ENCODE peak calls at places on chromosomes 6 and 20, in four cellular contexts. I is kidney epithelial cell, Z is left lung, O is K562. W is an unnamed sample.

GRCh38 chr6:66478705-66479104 is 771.7 kb upstream of the EYS start:
- DNase-seq in I (no peak), Z (no peak), O (no peak), W (no peak)

GRCh38 chr20:31845300-31845863 is at the start of gene FOXS1:
- DNase-seq in I (no peak), Z (no peak), O (no peak), W (no peak)

GRCh38 chr6:66103954-66104353 is 396.9 kb upstream of the EYS start:
- DNase-seq in I (no peak), Z (no peak), O (no peak), W (no peak)

GRCh38 chr6:54307412-54308036 is 717 bp upstream of the TINAG start:
- DNase-seq in I (peak), Z (no peak), O (no peak), W (no peak)

GRCh38 chr6:34912715-34913464 is 23.8 kb downstream of the ANKS1A start:
- DNase-seq in I (peak), Z (no peak), O (no peak), W (peak)

GRCh38 chr6:76942203-76942971 is 520.9 kb downstream of the HTR1B start:
- DNase-seq in I (no peak), Z (no peak), O (no peak), W (no peak)

GRCh38 chr6:44980841-44981240 is 347.3 kb upstream of the RUNX2 start:
- DNase-seq in I (no peak), Z (no peak), O (no peak), W (no peak)

GRCh38 chr6:104207635-104208034 is 652.1 kb downstream of the HACE1 start:
- DNase-seq in I (no peak), Z (no peak), O (no peak), W (no peak)

GRCh38 chr6:104623052-104623690 is 236.5 kb downstream of the HACE1 start:
- DNase-seq in I (no peak), Z (no peak), O (no peak), W (no peak)

GRCh38 chr6:129766959-129767728 is 57.2 kb upstream of the ARHGAP18 start:
- DNase-seq in I (no peak), Z (peak), O (peak), W (no peak)

GRCh38 chr20:25397827-25398226 is 7.2 kb upstream of the ABHD12 start:
- DNase-seq in I (no peak), Z (no peak), O (no peak), W (no peak)

GRCh38 chr6:16511048-16511660 is 250.1 kb downstream of the ATXN1 start:
- DNase-seq in I (no peak), Z (no peak), O (peak), W (no peak)

GRCh38 chr6:29887330-29887818 is 55.0 kb upstream of the HLA-A start:
- DNase-seq in I (no peak), Z (no peak), O (no peak), W (no peak)

GRCh38 chr20:58818585-58819285 is 32.0 kb downstream of the GNAS-AS1 start:
- DNase-seq in I (peak), Z (no peak), O (no peak), W (peak)

GRCh38 chr6:39218868-39219567 is 10.3 kb downstream of the KCNK5 start:
- DNase-seq in I (no peak), Z (no peak), O (no peak), W (no peak)

GRCh38 chr20:40370800-40371199 is 318.2 kb downstream of the MAFB start:
- DNase-seq in I (no peak), Z (no peak), O (no peak), W (no peak)

GRCh38 chr6:80638222-80639055 is 532.0 kb downstream of the BCKDHB start:
- DNase-seq in I (peak), Z (no peak), O (no peak), W (peak)

GRCh38 chr6:17584241-17584803 is 15.8 kb upstream of the FAM8A1 start:
- DNase-seq in I (no peak), Z (no peak), O (peak), W (no peak)

GRCh38 chr6:38975621-38976049 is 72.9 kb upstream of the GLP1R start:
- DNase-seq in I (no peak), Z (no peak), O (no peak), W (no peak)

GRCh38 chr6:157068691-157069228 is 254.6 kb downstream of the TMEM242 start:
- DNase-seq in I (no peak), Z (no peak), O (no peak), W (no peak)

GRCh38 chr20:6055161-6055783 is 1.4 kb upstream of the LRRN4 start:
- DNase-seq in I (peak), Z (no peak), O (peak), W (no peak)

GRCh38 chr6:44972710-44973109 is 355.4 kb upstream of the RUNX2 start:
- DNase-seq in I (no peak), Z (no peak), O (no peak), W (no peak)

GRCh38 chr20:37651932-37652331 is 41.9 kb upstream of the CTNNBL1 start:
- DNase-seq in I (no peak), Z (no peak), O (peak), W (no peak)

GRCh38 chr6:73565767-73566485 is 45.1 kb upstream of the EEF1A1 start:
- DNase-seq in I (peak), Z (no peak), O (no peak), W (peak)

GRCh38 chr6:44386929-44387345 is 569 bp upstream of the CDC5L start:
- DNase-seq in I (peak), Z (no peak), O (no peak), W (no peak)

GRCh38 chr6:3406362-3406809 is 50.5 kb downstream of the SLC22A23 start:
- DNase-seq in I (no peak), Z (no peak), O (peak), W (no peak)

GRCh38 chr6:124400600-124400999 is 561.6 kb upstream of the RNF217 start:
- DNase-seq in I (no peak), Z (no peak), O (no peak), W (no peak)

GRCh38 chr6:15365273-15365687 is 119.4 kb downstream of the JARID2 start:
- DNase-seq in I (peak), Z (peak), O (peak), W (peak)

GRCh38 chr20:36317675-36318074 is 11.5 kb downstream of the DLGAP4 start:
- DNase-seq in I (no peak), Z (no peak), O (no peak), W (no peak)

GRCh38 chr6:27177454-27178000 is 70.0 kb upstream of the PRSS16 start:
- DNase-seq in I (peak), Z (peak), O (peak), W (peak)

GRCh38 chr6:104601008-104601745 is 258.5 kb downstream of the HACE1 start:
- DNase-seq in I (no peak), Z (no peak), O (no peak), W (no peak)

GRCh38 chr20:3687655-3688054 is 5.8 kb upstream of the ADAM33 start:
- DNase-seq in I (peak), Z (no peak), O (peak), W (no peak)

GRCh38 chr6:149094934-149095341 is 222.6 kb upstream of the TAB2 start:
- DNase-seq in I (no peak), Z (no peak), O (no peak), W (no peak)

GRCh38 chr6:126002755-126003390 is 16.5 kb downstream of the TRMT11 start:
- DNase-seq in I (no peak), Z (no peak), O (no peak), W (no peak)

GRCh38 chr20:58571942-58572666 is 56.9 kb upstream of the APCDD1L start:
- DNase-seq in I (no peak), Z (peak), O (no peak), W (peak)

GRCh38 chr6:161271343-161272019 is 2.4 kb downstream of the AGPAT4 start:
- DNase-seq in I (no peak), Z (no peak), O (peak), W (no peak)
- H3K4me3 ChIP-seq in I (no peak), Z (no peak), O (no peak), W (no peak)

DNA sequence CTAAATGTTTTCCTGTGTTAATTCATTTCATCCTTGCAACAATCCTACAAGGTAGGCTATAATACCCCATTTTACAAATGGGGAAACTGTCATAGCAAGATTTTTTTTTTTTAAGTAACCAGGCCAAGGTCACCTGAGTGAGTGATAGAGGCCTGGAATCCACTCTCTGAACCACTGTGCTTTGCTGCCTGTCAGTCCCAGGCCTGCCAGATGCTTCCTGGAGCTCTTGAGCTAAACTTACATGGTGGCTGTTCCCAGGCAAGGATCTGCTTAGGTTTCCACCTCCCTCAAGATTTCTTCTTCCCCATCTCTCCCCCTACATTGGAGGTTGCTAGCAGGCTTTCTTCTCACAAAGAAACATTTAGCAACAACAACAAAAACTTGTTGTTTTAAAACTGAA is 32.7 kb upstream of the RNF8 start:
- DNase-seq in I (no peak), Z (no peak), O (no peak), W (no peak)
- H3K4me3 ChIP-seq in I (no peak), Z (no peak), O (no peak), W (no peak)

DNA sequence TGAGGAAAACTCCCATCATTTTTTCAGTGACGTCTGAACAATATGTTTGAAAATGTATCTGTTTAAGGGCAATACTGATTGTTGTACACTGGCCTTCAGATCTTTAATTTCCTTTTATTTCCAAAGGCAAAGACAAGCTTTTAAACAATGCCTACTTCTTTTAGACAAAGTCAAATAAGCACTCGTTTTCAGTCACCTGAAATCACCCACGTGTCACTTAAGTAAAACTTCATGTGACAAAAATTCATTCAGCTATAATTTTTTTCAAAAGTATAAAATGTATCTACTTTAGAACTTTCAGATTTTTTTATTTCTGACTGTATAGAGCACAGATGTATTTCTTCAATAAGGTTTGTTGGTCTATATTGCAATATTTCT is 113.5 kb upstream of the BEND6 start:
- DNase-seq in I (no peak), Z (no peak), O (no peak), W (no peak)
- H3K4me3 ChIP-seq in I (peak), Z (peak), O (no peak), W (peak)

GRCh38 chr6:134176283-134176975 is 124.0 kb upstream of the SLC2A12 start:
- DNase-seq in I (no peak), Z (peak), O (no peak), W (no peak)
- H3K4me3 ChIP-seq in I (peak), Z (peak), O (no peak), W (peak)

DNA sequence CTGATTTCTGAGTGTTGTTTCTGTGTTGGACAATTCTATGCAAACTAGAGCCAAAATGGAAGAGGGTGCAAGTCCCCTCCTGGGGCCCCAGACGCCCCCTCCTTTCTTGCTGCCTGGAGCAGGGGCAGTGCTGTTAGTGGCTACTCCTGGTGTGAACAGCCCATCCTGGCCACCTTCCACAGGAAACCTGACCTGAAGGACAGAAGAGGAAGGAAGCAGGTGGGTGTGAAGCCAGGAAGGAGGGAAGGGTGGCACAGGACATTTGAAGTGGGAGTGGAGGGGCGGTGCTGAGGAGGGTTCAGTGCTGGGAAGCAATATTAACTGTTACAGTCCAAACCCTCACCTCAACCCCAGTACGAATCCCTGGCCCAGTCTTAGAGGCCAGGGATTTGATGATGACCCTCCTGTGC is 725 bp downstream of the PRICKLE4 start:
- DNase-seq in I (no peak), Z (no peak), O (no peak), W (no peak)
- H3K4me3 ChIP-seq in I (no peak), Z (peak), O (peak), W (no peak)

GRCh38 chr20:18856873-18857272 is 43.3 kb downstream of the SCP2D1 start:
- DNase-seq in I (no peak), Z (no peak), O (no peak), W (no peak)
- H3K4me3 ChIP-seq in I (no peak), Z (no peak), O (no peak), W (no peak)

DNA sequence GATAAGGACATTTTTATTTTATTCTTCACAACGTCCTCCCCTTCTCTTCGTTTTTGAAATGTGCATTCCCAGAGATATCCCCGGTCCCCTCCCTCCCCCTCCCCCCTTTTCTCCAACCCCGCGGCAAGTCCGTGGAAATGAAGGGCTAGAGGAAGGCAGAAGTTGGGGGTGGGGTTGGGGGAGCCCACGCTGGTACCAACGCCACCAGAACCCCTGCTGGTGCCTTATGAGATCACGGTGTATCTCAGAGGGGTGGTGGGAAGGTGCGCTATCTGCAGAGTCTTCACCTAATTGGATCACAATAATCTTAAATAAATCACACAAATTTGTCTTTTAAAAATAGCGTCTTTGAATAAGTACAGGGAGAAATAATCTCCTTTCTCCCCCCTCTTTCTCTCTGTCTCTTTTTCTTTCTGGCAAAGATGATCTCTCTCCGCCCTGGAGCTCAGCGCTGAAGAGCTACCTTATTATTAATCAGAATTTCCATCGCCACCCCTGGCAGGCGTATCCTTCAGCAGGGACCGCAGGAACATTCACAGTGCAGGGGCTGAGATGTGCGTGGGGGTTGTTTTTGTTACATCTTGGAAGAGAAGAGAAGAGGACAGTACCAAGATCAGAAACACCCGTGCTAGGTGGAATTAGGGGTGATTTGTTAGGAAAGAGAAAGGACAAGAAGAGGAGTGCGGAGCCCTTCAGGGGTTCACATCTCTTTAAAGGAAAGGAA is 924 bp downstream of the CLVS2 start:
- DNase-seq in I (no peak), Z (no peak), O (no peak), W (no peak)
- H3K4me3 ChIP-seq in I (no peak), Z (no peak), O (no peak), W (no peak)

GRCh38 chr6:46128476-46128875 is 1.3 kb upstream of the ENPP4 start:
- DNase-seq in I (no peak), Z (no peak), O (no peak), W (no peak)
- H3K4me3 ChIP-seq in I (no peak), Z (no peak), O (no peak), W (no peak)

DNA sequence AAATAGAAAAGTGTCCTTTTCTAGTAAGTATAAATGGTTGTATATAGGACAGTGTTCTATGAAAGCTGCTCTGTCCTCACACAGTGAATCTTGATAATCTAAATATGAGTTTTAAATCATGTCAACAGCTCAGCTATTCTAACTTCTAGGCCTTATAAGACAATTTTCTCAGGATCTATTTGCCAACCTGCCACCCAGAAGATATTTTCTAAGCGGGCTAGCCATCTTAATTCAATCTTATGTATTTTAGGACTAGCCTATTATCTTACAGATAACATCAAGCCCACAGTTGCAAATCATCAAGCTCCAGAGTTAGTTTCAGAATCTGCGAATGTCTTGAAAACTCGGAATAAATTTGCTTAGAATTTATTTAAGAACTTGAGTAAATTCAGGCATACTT is 2.3 kb downstream of the SIM1 start:
- DNase-seq in I (no peak), Z (no peak), O (no peak), W (no peak)
- H3K4me3 ChIP-seq in I (peak), Z (no peak), O (no peak), W (peak)

GRCh38 chr6:150142304-150142656 is 564 bp upstream of the PPP1R14C start:
- DNase-seq in I (peak), Z (no peak), O (no peak), W (no peak)
- H3K4me3 ChIP-seq in I (peak), Z (peak), O (peak), W (peak)

W was measured in AG04449.